ENCODE peak calls at places on chromosomes 11 and 22, in five cellular contexts. F is RWPE2; X is iPS DF 6.9; R is stimulated activated CD8-positive, alpha-beta memory T cell treated with anti-CD3 and anti-CD28 coated beads, Interleukin-15, amount 100 ng/mL, for 1 hour; L is tibial nerve. P is an unnamed sample.

GRCh38 chr11:37718431-37718999 is 1120.5 kb upstream of the RAG2 start:
- DNase-seq in F (no peak), X (no peak), R (no peak), L (no peak), P (peak)

GRCh38 chr11:2409701-2410468 is 9.3 kb downstream of the TSSC4 start:
- DNase-seq in F (no peak), X (no peak), R (no peak), L (no peak), P (no peak)

GRCh38 chr11:73670808-73671207 is 24.4 kb downstream of the PLEKHB1 start:
- DNase-seq in F (no peak), X (no peak), R (no peak), L (no peak), P (no peak)

GRCh38 chr11:31810779-31811647 is at the start of gene PAX6:
- DNase-seq in F (no peak), X (no peak), R (no peak), L (no peak), P (no peak)

GRCh38 chr11:12155696-12156095 is 45.3 kb downstream of the MICAL2 start:
- DNase-seq in F (no peak), X (no peak), R (no peak), L (no peak), P (no peak)

GRCh38 chr11:92026664-92027063 is 198.0 kb upstream of the FAT3 start:
- DNase-seq in F (no peak), X (no peak), R (no peak), L (no peak), P (no peak)

GRCh38 chr11:103110406-103110805 is 1.2 kb downstream of the DYNC2H1 start:
- DNase-seq in F (no peak), X (no peak), R (no peak), L (no peak), P (peak)

GRCh38 chr22:33923660-33924246 is 3.5 kb upstream of the LARGE1 start:
- DNase-seq in F (no peak), X (no peak), R (no peak), L (peak), P (peak)

GRCh38 chr11:36558511-36559413 is 9.0 kb upstream of the RAG1 start:
- DNase-seq in F (no peak), X (no peak), R (no peak), L (no peak), P (no peak)

GRCh38 chr11:33690290-33691050 is 10.2 kb downstream of the C11orf91 start:
- DNase-seq in F (peak), X (no peak), R (no peak), L (peak), P (peak)

GRCh38 chr11:3153291-3153861 is 11.7 kb downstream of the OSBPL5 start:
- DNase-seq in F (no peak), X (no peak), R (no peak), L (peak), P (peak)

GRCh38 chr11:111923351-111923788 is 4.7 kb downstream of the C11orf52 start:
- DNase-seq in F (no peak), X (no peak), R (no peak), L (no peak), P (peak)

GRCh38 chr22:38981005-38981658 is 1.0 kb upstream of the APOBEC3B start:
- DNase-seq in F (no peak), X (no peak), R (no peak), L (no peak), P (no peak)

GRCh38 chr11:33534575-33534974 is 166.1 kb downstream of the C11orf91 start:
- DNase-seq in F (no peak), X (no peak), R (no peak), L (no peak), P (no peak)

GRCh38 chr11:63985812-63986155 is 454 bp upstream of the OTUB1 start:
- DNase-seq in F (no peak), X (no peak), R (peak), L (no peak), P (no peak)

GRCh38 chr11:73652856-73653559 is 6.6 kb downstream of the PLEKHB1 start:
- DNase-seq in F (no peak), X (no peak), R (no peak), L (no peak), P (no peak)

GRCh38 chr11:2750101-2750509 is 50.3 kb upstream of the KCNQ1OT1 start:
- DNase-seq in F (peak), X (no peak), R (no peak), L (no peak), P (no peak)

GRCh38 chr11:35013514-35014191 is 97.2 kb downstream of the PDHX start:
- DNase-seq in F (no peak), X (no peak), R (no peak), L (no peak), P (peak)

GRCh38 chr22:33909075-33909458 is 11.2 kb downstream of the LARGE1 start:
- DNase-seq in F (no peak), X (no peak), R (no peak), L (no peak), P (no peak)

GRCh38 chr11:121412000-121412587 is 40.0 kb upstream of the SORL1 start:
- DNase-seq in F (no peak), X (no peak), R (no peak), L (no peak), P (no peak)

GRCh38 chr11:130945945-130946344 is 29.7 kb upstream of the SNX19 start:
- DNase-seq in F (no peak), X (no peak), R (no peak), L (no peak), P (peak)

GRCh38 chr11:48210052-48210451 is 6.6 kb upstream of the OR4B1 start:
- DNase-seq in F (no peak), X (no peak), R (no peak), L (no peak), P (no peak)

GRCh38 chr11:69284081-69284511 is 9.9 kb upstream of the MYEOV start:
- DNase-seq in F (no peak), X (no peak), R (no peak), L (no peak), P (no peak)

GRCh38 chr11:27241316-27242122 is 121.5 kb downstream of the CCDC34 start:
- DNase-seq in F (no peak), X (no peak), R (no peak), L (no peak), P (peak)

GRCh38 chr11:62061356-62062222 is 62.2 kb upstream of the INCENP start:
- DNase-seq in F (no peak), X (no peak), R (no peak), L (no peak), P (no peak)

GRCh38 chr11:122703541-122704272 is 48.2 kb downstream of the UBASH3B start:
- DNase-seq in F (no peak), X (no peak), R (no peak), L (no peak), P (no peak)

GRCh38 chr22:27919943-27920755 is 1.1 kb upstream of the PITPNB start:
- DNase-seq in F (no peak), X (peak), R (no peak), L (no peak), P (peak)

GRCh38 chr11:118274184-118274583 is 10.1 kb upstream of the MPZL2 start:
- DNase-seq in F (no peak), X (no peak), R (no peak), L (no peak), P (no peak)

GRCh38 chr11:76609736-76610370 is 60.7 kb downstream of the LRRC32 start:
- DNase-seq in F (no peak), X (no peak), R (no peak), L (no peak), P (peak)

GRCh38 chr22:41963453-41964105 is 5.7 kb upstream of the SEPTIN3 start:
- DNase-seq in F (no peak), X (no peak), R (no peak), L (no peak), P (peak)

GRCh38 chr22:22422629-22423112 is 85.9 kb downstream of the ZNF280B start:
- DNase-seq in F (no peak), X (peak), R (peak), L (peak), P (peak)

GRCh38 chr11:58493676-58494075 is 14.2 kb downstream of the OR5B21 start:
- DNase-seq in F (no peak), X (no peak), R (no peak), L (no peak), P (no peak)

GRCh38 chr11:116649268-116649667 is 123.5 kb downstream of the BUD13 start:
- DNase-seq in F (no peak), X (no peak), R (no peak), L (no peak), P (no peak)

GRCh38 chr22:45208993-45209838 is 31.5 kb downstream of the KIAA0930 start:
- DNase-seq in F (peak), X (no peak), R (no peak), L (no peak), P (peak)

GRCh38 chr22:43848366-43849171 is 13.7 kb downstream of the SULT4A1 start:
- DNase-seq in F (no peak), X (no peak), R (no peak), L (peak), P (peak)

P was measured in fibroblast of gingiva.